ENCODE peak calls at places on chromosomes 11 and 22, in five cellular contexts. One of them, this sample, is unnamed.

GRCh38 chr22:31812977-31813605 is 59.3 kb downstream of the DEPDC5 start:
- DNase-seq in GM12878: no peak
- DNase-seq in H1: no peak
- DNase-seq in K562: no peak
- DNase-seq in HepG2: peak; percentile 22
- DNase-seq in this sample: no peak

GRCh38 chr11:2312232-2313042 is 10.6 kb downstream of the TSPAN32 start:
- DNase-seq in GM12878: no peak
- DNase-seq in H1: no peak
- DNase-seq in K562: no peak
- DNase-seq in HepG2: no peak
- DNase-seq in this sample: no peak

GRCh38 chr11:72048718-72049460 is 31.5 kb downstream of the NUMA1 start:
- DNase-seq in GM12878: no peak
- DNase-seq in H1: no peak
- DNase-seq in K562: no peak
- DNase-seq in HepG2: peak; percentile 24
- DNase-seq in this sample: no peak

GRCh38 chr11:121909571-121909970 is 206.4 kb downstream of the BLID start:
- DNase-seq in GM12878: no peak
- DNase-seq in H1: no peak
- DNase-seq in K562: no peak
- DNase-seq in HepG2: no peak
- DNase-seq in this sample: no peak

GRCh38 chr22:21651521-21652009 is 9.5 kb downstream of the SDF2L1 start:
- DNase-seq in GM12878: no peak
- DNase-seq in H1: no peak
- DNase-seq in K562: peak; percentile 89
- DNase-seq in HepG2: no peak
- DNase-seq in this sample: no peak

GRCh38 chr11:128764617-128765095 is 70.8 kb downstream of the FLI1 start:
- DNase-seq in GM12878: no peak
- DNase-seq in H1: no peak
- DNase-seq in K562: no peak
- DNase-seq in HepG2: no peak
- DNase-seq in this sample: no peak

GRCh38 chr22:44484618-44485017 is 13.4 kb downstream of the RTL6 start:
- DNase-seq in GM12878: no peak
- DNase-seq in H1: no peak
- DNase-seq in K562: no peak
- DNase-seq in HepG2: no peak
- DNase-seq in this sample: no peak

GRCh38 chr22:22612516-22612915 is 31.9 kb upstream of the GGTLC2 start:
- DNase-seq in GM12878: no peak
- DNase-seq in H1: no peak
- DNase-seq in K562: no peak
- DNase-seq in HepG2: no peak
- DNase-seq in this sample: no peak

GRCh38 chr11:45393826-45394225 is 107.7 kb upstream of the SYT13 start:
- DNase-seq in GM12878: no peak
- DNase-seq in H1: no peak
- DNase-seq in K562: no peak
- DNase-seq in HepG2: no peak
- DNase-seq in this sample: no peak

GRCh38 chr11:124415356-124415923 is 9.2 kb downstream of the OR8B4 start:
- DNase-seq in GM12878: no peak
- DNase-seq in H1: no peak
- DNase-seq in K562: peak; percentile 49
- DNase-seq in HepG2: peak; percentile 37
- DNase-seq in this sample: peak; percentile 46

GRCh38 chr11:35787626-35788025 is 125.1 kb downstream of the TRIM44 start:
- DNase-seq in GM12878: no peak
- DNase-seq in H1: no peak
- DNase-seq in K562: no peak
- DNase-seq in HepG2: no peak
- DNase-seq in this sample: no peak

GRCh38 chr11:9565822-9566560 is 7.5 kb upstream of the WEE1 start:
- DNase-seq in GM12878: peak; percentile 84
- DNase-seq in H1: peak; percentile 60
- DNase-seq in K562: peak; percentile 88
- DNase-seq in HepG2: peak; percentile 99
- DNase-seq in this sample: peak; percentile 100

GRCh38 chr22:29267462-29267857 is 321 bp downstream of the RHBDD3 start:
- DNase-seq in GM12878: no peak
- DNase-seq in H1: no peak
- DNase-seq in K562: no peak
- DNase-seq in HepG2: no peak
- DNase-seq in this sample: no peak

GRCh38 chr11:73239111-73239521 is 21.0 kb downstream of the P2RY2 start:
- DNase-seq in GM12878: no peak
- DNase-seq in H1: no peak
- DNase-seq in K562: no peak
- DNase-seq in HepG2: no peak
- DNase-seq in this sample: no peak

GRCh38 chr11:10454902-10455631 is at the start of gene AMPD3:
- DNase-seq in GM12878: peak; percentile 48
- DNase-seq in H1: no peak
- DNase-seq in K562: peak; percentile 82
- DNase-seq in HepG2: peak; percentile 65
- DNase-seq in this sample: peak; percentile 85

GRCh38 chr11:78138281-78138680 is 1.1 kb downstream of the ALG8 start:
- DNase-seq in GM12878: no peak
- DNase-seq in H1: no peak
- DNase-seq in K562: no peak
- DNase-seq in HepG2: no peak
- DNase-seq in this sample: no peak

GRCh38 chr11:22458141-22458540 is 120.0 kb downstream of the SLC17A6 start:
- DNase-seq in GM12878: no peak
- DNase-seq in H1: no peak
- DNase-seq in K562: no peak
- DNase-seq in HepG2: no peak
- DNase-seq in this sample: no peak

GRCh38 chr11:83159901-83160865 is 3.3 kb downstream of the PCF11 start:
- DNase-seq in GM12878: no peak
- DNase-seq in H1: no peak
- DNase-seq in K562: no peak
- DNase-seq in HepG2: no peak
- DNase-seq in this sample: no peak

GRCh38 chr11:120867531-120867930 is 156.4 kb upstream of the TBCEL start:
- DNase-seq in GM12878: no peak
- DNase-seq in H1: peak; percentile 51
- DNase-seq in K562: no peak
- DNase-seq in HepG2: no peak
- DNase-seq in this sample: no peak

GRCh38 chr11:113401718-113402117 is 14.1 kb downstream of the ANKK1 start:
- DNase-seq in GM12878: no peak
- DNase-seq in H1: no peak
- DNase-seq in K562: no peak
- DNase-seq in HepG2: no peak
- DNase-seq in this sample: peak; percentile 32

GRCh38 chr11:110907629-110908028 is 195.4 kb upstream of the ARHGAP20 start:
- DNase-seq in GM12878: no peak
- DNase-seq in H1: no peak
- DNase-seq in K562: no peak
- DNase-seq in HepG2: no peak
- DNase-seq in this sample: no peak

GRCh38 chr11:94131363-94132115 is 2.9 kb downstream of the PANX1 start:
- DNase-seq in GM12878: no peak
- DNase-seq in H1: no peak
- DNase-seq in K562: no peak
- DNase-seq in HepG2: no peak
- DNase-seq in this sample: no peak

GRCh38 chr11:43503417-43503816 is 144.7 kb downstream of the TTC17 start:
- DNase-seq in GM12878: no peak
- DNase-seq in H1: no peak
- DNase-seq in K562: no peak
- DNase-seq in HepG2: no peak
- DNase-seq in this sample: no peak

GRCh38 chr11:35179466-35180135 is 40.6 kb downstream of the CD44 start:
- DNase-seq in GM12878: no peak
- DNase-seq in H1: no peak
- DNase-seq in K562: no peak
- DNase-seq in HepG2: no peak
- DNase-seq in this sample: no peak

GRCh38 chr22:31676700-31677099 is 14.7 kb upstream of the PISD start:
- DNase-seq in GM12878: peak; percentile 66
- DNase-seq in H1: peak; percentile 86
- DNase-seq in K562: no peak
- DNase-seq in HepG2: no peak
- DNase-seq in this sample: peak; percentile 92

GRCh38 chr22:41780714-41781507 is 19.6 kb upstream of the CCDC134 start:
- DNase-seq in GM12878: peak; percentile 90
- DNase-seq in H1: no peak
- DNase-seq in K562: peak; percentile 27
- DNase-seq in HepG2: peak; percentile 56
- DNase-seq in this sample: no peak

GRCh38 chr22:43477966-43478365 is 66.2 kb downstream of the MPPED1 start:
- DNase-seq in GM12878: no peak
- DNase-seq in H1: no peak
- DNase-seq in K562: no peak
- DNase-seq in HepG2: no peak
- DNase-seq in this sample: no peak

GRCh38 chr11:126716456-126717083 is 284.0 kb downstream of the KIRREL3 start:
- DNase-seq in GM12878: no peak
- DNase-seq in H1: no peak
- DNase-seq in K562: peak; percentile 46
- DNase-seq in HepG2: peak; percentile 3
- DNase-seq in this sample: peak; percentile 26
- TF ChIP-seq SRF in GM12878: no peak
- TF ChIP-seq SRF in H1: no peak
- TF ChIP-seq SRF in K562: no peak
- TF ChIP-seq SRF in HepG2: no peak
- TF ChIP-seq SRF in this sample: no peak

DNA sequence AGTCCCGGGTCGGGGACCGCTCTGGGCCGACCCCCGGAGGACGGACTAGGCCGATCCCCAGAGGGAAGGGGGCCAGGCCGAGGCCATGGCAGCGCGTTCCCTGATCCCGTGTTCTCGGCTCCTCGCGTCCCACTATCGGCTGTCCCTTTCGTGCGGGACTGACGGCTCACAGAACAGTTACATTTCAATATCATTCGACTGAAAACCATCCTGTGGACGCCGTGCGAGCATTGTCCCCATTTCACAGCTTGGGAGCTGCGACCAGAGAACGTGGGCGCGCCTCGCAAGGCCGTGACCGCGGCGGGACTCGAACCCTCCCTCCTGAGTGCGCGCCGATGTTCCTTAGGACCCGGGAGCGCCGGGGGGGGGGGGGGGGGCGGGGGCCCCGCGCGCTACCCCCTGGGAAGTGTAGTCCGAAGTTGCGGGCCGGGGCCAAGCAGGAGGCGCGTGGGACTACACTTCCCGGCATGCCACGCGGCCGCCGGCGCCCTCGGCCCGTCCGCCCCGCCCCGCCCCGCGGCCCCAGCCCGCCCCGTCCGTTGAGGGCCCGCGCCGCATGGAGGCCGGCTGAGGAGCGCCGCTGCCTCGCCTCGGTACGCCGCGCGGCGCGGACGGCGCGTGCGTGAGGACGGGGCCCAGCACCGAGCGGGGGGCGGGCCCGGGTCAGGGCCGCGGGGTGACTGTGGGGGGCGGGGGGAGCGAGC is at the start of gene TRABD:
- DNase-seq in GM12878: no peak
- DNase-seq in H1: peak; percentile 44
- DNase-seq in K562: peak; percentile 91
- DNase-seq in HepG2: peak; percentile 72
- DNase-seq in this sample: peak; percentile 70
- H3K9ac ChIP-seq in GM12878: peak within 1 kb of the TSS; percentile 97
- H3K9ac ChIP-seq in H1: no peak within 1 kb of the TSS
- H3K9ac ChIP-seq in K562: peak within 1 kb of the TSS; percentile 69
- H3K9ac ChIP-seq in HepG2: peak within 1 kb of the TSS; percentile 82
- H3K9ac ChIP-seq in this sample: peak within 1 kb of the TSS; percentile 90

GRCh38 chr22:30361916-30362631 is 5.3 kb downstream of the CCDC157 start:
- DNase-seq in GM12878: no peak
- DNase-seq in H1: no peak
- DNase-seq in K562: no peak
- DNase-seq in HepG2: no peak
- DNase-seq in this sample: no peak

GRCh38 chr22:30368420-30368819 is 11.6 kb downstream of the CCDC157 start:
- DNase-seq in GM12878: no peak
- DNase-seq in H1: no peak
- DNase-seq in K562: no peak
- DNase-seq in HepG2: no peak
- DNase-seq in this sample: no peak

GRCh38 chr22:30357650-30358215 is 926 bp downstream of the CCDC157 start:
- DNase-seq in GM12878: no peak
- DNase-seq in H1: no peak
- DNase-seq in K562: no peak
- DNase-seq in HepG2: no peak
- DNase-seq in this sample: no peak

GRCh38 chr22:30365891-30366290 is 9.1 kb downstream of the CCDC157 start:
- DNase-seq in GM12878: no peak
- DNase-seq in H1: no peak
- DNase-seq in K562: no peak
- DNase-seq in HepG2: no peak
- DNase-seq in this sample: no peak

GRCh38 chr22:30362632-30363281 is 6.0 kb downstream of the CCDC157 start:
- DNase-seq in GM12878: no peak
- DNase-seq in H1: no peak
- DNase-seq in K562: peak; percentile 47
- DNase-seq in HepG2: no peak
- DNase-seq in this sample: no peak
- TF ChIP-seq SRF in GM12878: no peak
- TF ChIP-seq SRF in H1: no peak
- TF ChIP-seq SRF in K562: no peak
- TF ChIP-seq SRF in HepG2: no peak
- TF ChIP-seq SRF in this sample: no peak

DNA sequence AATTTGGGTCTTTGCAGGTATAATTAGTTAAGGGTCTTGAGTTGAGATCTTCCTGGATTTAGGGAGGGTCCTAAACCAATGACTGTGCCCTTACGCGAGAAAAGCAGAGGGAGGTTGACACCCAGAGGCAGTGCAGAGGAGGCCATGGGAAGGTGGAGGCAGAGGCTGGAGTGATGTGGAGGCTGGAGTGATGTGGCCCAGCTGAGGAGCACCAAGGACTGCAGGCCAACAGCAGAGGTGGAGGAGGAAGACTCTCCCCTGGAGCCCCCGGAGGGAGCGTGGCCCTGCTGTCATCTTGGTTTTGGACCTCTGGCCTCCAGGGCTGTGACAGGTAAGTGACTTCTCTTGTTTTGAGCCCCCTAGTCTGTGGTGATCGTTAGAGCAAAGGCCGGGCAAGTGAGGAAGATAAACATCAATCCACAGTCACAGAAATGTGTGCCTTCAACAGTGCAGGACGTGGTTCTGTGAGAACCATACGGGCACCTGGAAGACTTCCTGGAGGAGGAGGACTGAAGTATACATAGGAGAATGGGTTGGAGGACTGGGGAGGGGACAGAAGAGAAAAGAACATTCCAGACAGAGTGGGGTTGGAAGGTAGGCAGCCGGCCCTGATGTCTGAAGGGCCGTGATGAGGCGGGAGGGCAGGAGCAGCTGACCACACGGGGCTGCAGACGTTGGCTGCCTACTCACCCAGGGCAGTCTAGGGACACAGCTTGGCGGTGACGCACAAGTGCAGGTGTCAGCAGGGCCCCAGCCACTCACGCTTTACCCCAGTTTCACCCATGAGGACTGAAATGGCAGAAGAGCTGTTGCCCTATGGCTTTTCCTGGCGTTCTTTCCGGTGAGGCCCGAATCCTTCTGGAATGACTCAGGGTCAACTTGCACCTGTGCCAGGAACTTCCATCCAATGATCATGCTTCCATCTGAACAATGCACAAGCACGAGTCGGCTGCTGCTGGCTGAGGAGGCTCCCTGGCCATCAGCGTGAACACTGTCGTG is 270.2 kb downstream of the CTTN start:
- DNase-seq in GM12878: no peak
- DNase-seq in H1: no peak
- DNase-seq in K562: no peak
- DNase-seq in HepG2: no peak
- DNase-seq in this sample: no peak
- H3K9ac ChIP-seq in GM12878: no peak overlapping the region
- H3K9ac ChIP-seq in H1: no peak overlapping the region
- H3K9ac ChIP-seq in K562: no peak overlapping the region
- H3K9ac ChIP-seq in HepG2: no peak overlapping the region
- H3K9ac ChIP-seq in this sample: no peak overlapping the region